ENCODE peak calls at places on chromosomes 16 and 17, in nine cellular contexts. P is stimulated activated CD8-positive, alpha-beta memory T cell treated with anti-CD3 and anti-CD28 coated beads, Interleukin-7, amount 100 ng/mL, for 24 hours; F is iris pigment epithelial cell; X is left ventricle myocardium superior; I is HFF-Myc; O is ELF-1; U is endothelial cell; N is hepatic stellate cell; H is brain microvascular endothelial cell. B is an unnamed sample.

GRCh38 chr16:55668337-55669281 is 12.8 kb downstream of the SLC6A2 start:
- DNase-seq in P (no peak), F (no peak), X (no peak), I (peak; percentile 51), O (peak; percentile 18), U (peak; percentile 31), N (no peak), H (peak; percentile 10), B (peak; percentile 98)

GRCh38 chr17:67461228-67461780 is 84.2 kb downstream of the PITPNC1 start:
- DNase-seq in P (no peak), F (no peak), X (no peak), I (no peak), O (no peak), U (no peak), N (no peak), H (no peak), B (no peak)

GRCh38 chr16:57405194-57405593 is 627 bp downstream of the CCL17 start:
- DNase-seq in P (no peak), F (no peak), X (no peak), I (no peak), O (no peak), U (no peak), N (no peak), H (no peak), B (no peak)

GRCh38 chr16:10995555-10995954 is 51.2 kb downstream of the CLEC16A start:
- DNase-seq in P (no peak), F (no peak), X (no peak), I (no peak), O (no peak), U (no peak), N (no peak), H (no peak), B (peak; percentile 69)

GRCh38 chr17:7841309-7841621 is 7.2 kb downstream of the KDM6B start:
- DNase-seq in P (no peak), F (no peak), X (no peak), I (no peak), O (peak; percentile 74), U (no peak), N (no peak), H (no peak), B (no peak)

GRCh38 chr16:81830845-81831600 is 51.9 kb downstream of the PLCG2 start:
- DNase-seq in P (no peak), F (no peak), X (no peak), I (no peak), O (no peak), U (no peak), N (no peak), H (no peak), B (no peak)

GRCh38 chr17:39080416-39081179 is 70.8 kb downstream of the PLXDC1 start:
- DNase-seq in P (no peak), F (peak; percentile 45), X (peak; percentile 74), I (no peak), O (peak; percentile 65), U (no peak), N (peak; percentile 73), H (peak; percentile 45), B (no peak)

GRCh38 chr17:17749921-17750320 is 68.7 kb downstream of the RAI1 start:
- DNase-seq in P (no peak), F (peak; percentile 36), X (no peak), I (peak; percentile 59), O (peak; percentile 90), U (peak; percentile 62), N (peak; percentile 70), H (peak; percentile 43), B (peak; percentile 76)

GRCh38 chr17:42322382-42323267 is 34.3 kb downstream of the STAT5A start:
- DNase-seq in P (peak; percentile 93), F (peak; percentile 91), X (peak; percentile 95), I (peak; percentile 86), O (peak; percentile 98), U (peak; percentile 95), N (peak; percentile 89), H (peak; percentile 91), B (peak; percentile 80)

GRCh38 chr16:75924397-75924796 is 198.1 kb upstream of the CPHXL start:
- DNase-seq in P (no peak), F (peak; percentile 31), X (no peak), I (no peak), O (no peak), U (no peak), N (no peak), H (no peak), B (no peak)

GRCh38 chr17:18246880-18247612 is 11.5 kb downstream of the FLII start:
- DNase-seq in P (no peak), F (peak; percentile 77), X (peak; percentile 72), I (no peak), O (peak; percentile 92), U (peak; percentile 50), N (peak; percentile 41), H (no peak), B (peak; percentile 82)

GRCh38 chr17:42660692-42661345 is 1.7 kb downstream of the TUBG2 start:
- DNase-seq in P (no peak), F (peak; percentile 51), X (no peak), I (no peak), O (no peak), U (no peak), N (peak; percentile 77), H (no peak), B (no peak)

GRCh38 chr16:85401917-85402766 is 211.0 kb upstream of the GSE1 start:
- DNase-seq in P (no peak), F (no peak), X (peak; percentile 29), I (no peak), O (no peak), U (peak; percentile 2), N (no peak), H (no peak), B (no peak)

GRCh38 chr16:55842369-55843104 is 9.6 kb upstream of the CES1 start:
- DNase-seq in P (no peak), F (peak; percentile 40), X (no peak), I (peak; percentile 21), O (peak; percentile 38), U (peak; percentile 34), N (peak; percentile 53), H (peak; percentile 23), B (peak; percentile 41)

GRCh38 chr17:64020068-64020766 is at the start of gene ICAM2:
- DNase-seq in P (peak; percentile 69), F (no peak), X (peak; percentile 67), I (no peak), O (peak; percentile 20), U (no peak), N (no peak), H (no peak), B (no peak)

GRCh38 chr16:58481931-58482330 is 18.0 kb upstream of the NDRG4 start:
- DNase-seq in P (no peak), F (no peak), X (peak; percentile 27), I (no peak), O (no peak), U (no peak), N (no peak), H (no peak), B (no peak)

GRCh38 chr16:71722801-71723536 is 1.5 kb downstream of the PHLPP2 start:
- DNase-seq in P (peak; percentile 26), F (peak; percentile 66), X (peak; percentile 75), I (no peak), O (peak; percentile 93), U (peak; percentile 63), N (peak; percentile 78), H (peak; percentile 40), B (peak; percentile 52)

GRCh38 chr17:45917081-45917480 is 22.7 kb downstream of the MAPT start:
- DNase-seq in P (no peak), F (no peak), X (no peak), I (no peak), O (no peak), U (no peak), N (no peak), H (no peak), B (no peak)

GRCh38 chr17:50507871-50508572 is at the start of gene MYCBPAP:
- DNase-seq in P (peak; percentile 66), F (peak; percentile 83), X (peak; percentile 92), I (no peak), O (peak; percentile 72), U (peak; percentile 77), N (peak; percentile 82), H (peak; percentile 65), B (no peak)

GRCh38 chr17:31241116-31241515 is 55.9 kb downstream of the OMG start:
- DNase-seq in P (no peak), F (no peak), X (no peak), I (no peak), O (no peak), U (no peak), N (no peak), H (no peak), B (no peak)

GRCh38 chr17:81832608-81833159 is 407 bp downstream of the MCRIP1 start:
- DNase-seq in P (peak; percentile 25), F (no peak), X (peak; percentile 62), I (no peak), O (no peak), U (no peak), N (peak; percentile 56), H (no peak), B (no peak)

GRCh38 chr16:86059253-86060171 is 160.6 kb downstream of the IRF8 start:
- DNase-seq in P (no peak), F (no peak), X (peak; percentile 81), I (no peak), O (no peak), U (no peak), N (no peak), H (no peak), B (no peak)